ENCODE peak calls at places on chromosome 3, in five cellular contexts. B, T, L, X and C are unnamed samples.

GRCh38 chr3:197023241-197023997 is 6.2 kb downstream of the MELTF start:
- DNase-seq in X (no peak), T (no peak), B (no peak), L (no peak), C (no peak)

GRCh38 chr3:150410311-150411105 is 2.4 kb downstream of the TSC22D2 start:
- DNase-seq in X (peak), L (peak), T (peak), B (peak), C (no peak)

GRCh38 chr3:110743202-110743601 is 328.4 kb upstream of the NECTIN3 start:
- DNase-seq in B (no peak), T (no peak), L (no peak), X (no peak), C (no peak)

GRCh38 chr3:62723636-62724217 is 151.5 kb downstream of the CADPS start:
- DNase-seq in X (peak), T (no peak), B (no peak), L (no peak), C (no peak)

GRCh38 chr3:188594137-188594536 is 440.2 kb downstream of the LPP start:
- DNase-seq in X (peak), T (no peak), B (no peak), L (peak), C (no peak)

GRCh38 chr3:51379746-51380330 is 5.3 kb upstream of the MANF start:
- DNase-seq in X (no peak), B (no peak), T (no peak), L (no peak), C (no peak)

GRCh38 chr3:139559541-139559940 is 20.0 kb upstream of the RBP1 start:
- DNase-seq in X (no peak), T (no peak), B (no peak), L (no peak), C (no peak)

GRCh38 chr3:58383476-58383875 is 50.2 kb downstream of the PDHB start:
- DNase-seq in L (peak), X (no peak), B (no peak), T (no peak), C (no peak)